ENCODE peak calls at places on chromosomes 4 and X, in nine cellular contexts. B is psoas muscle, J is lower lobe of right lung, P is HepG2, E is right lobe of liver, O is ascending aorta, W is mammary epithelial cell, T is suprapubic skin, F is tibial artery. V is an unnamed sample.

GRCh38 chr4:103634236-103634635 is 85.5 kb downstream of the TACR3 start:
- DNase-seq in O (no peak), T (no peak), P (no peak), E (no peak), B (no peak), J (no peak), W (no peak), F (no peak), V (no peak)

GRCh38 chr4:182143086-182143821 is 99.9 kb upstream of the TENM3 start:
- DNase-seq in O (no peak), W (peak; percentile 48), T (no peak), E (no peak), B (peak; percentile 12), F (no peak), J (no peak), P (no peak), V (no peak)

GRCh38 chrX:97027384-97027922 is 143.7 kb downstream of the RPA4 start:
- DNase-seq in P (peak; percentile 0), F (no peak), J (no peak), W (no peak), O (no peak), B (no peak), T (no peak), E (no peak), V (no peak)

GRCh38 chr4:80197601-80198444 is 520 bp downstream of the PRDM8 start:
- DNase-seq in B (no peak), P (no peak), J (peak; percentile 55), T (no peak), F (no peak), E (peak; percentile 56), O (no peak), W (no peak), V (no peak)

GRCh38 chr4:141429933-141430332 is 206.4 kb upstream of the IL15 start:
- DNase-seq in O (no peak), P (no peak), J (no peak), W (no peak), T (no peak), B (no peak), E (no peak), F (no peak), V (no peak)

GRCh38 chr4:175103403-175103802 is 185.2 kb downstream of the ADAM29 start:
- DNase-seq in J (no peak), B (no peak), T (no peak), E (no peak), W (no peak), F (no peak), P (no peak), O (no peak), V (no peak)

GRCh38 chr4:55609393-55609821 is 17.4 kb upstream of the PDCL2 start:
- DNase-seq in J (no peak), P (no peak), O (no peak), T (no peak), E (no peak), W (peak; percentile 97), F (no peak), B (no peak), V (no peak)

GRCh38 chr4:144611850-144612249 is 34.1 kb upstream of the HHIP start:
- DNase-seq in B (no peak), J (no peak), T (no peak), E (no peak), O (no peak), F (no peak), W (peak; percentile 22), P (peak; percentile 1), V (peak; percentile 25)

GRCh38 chr4:176499518-176499917 is 179.8 kb downstream of the SPCS3 start:
- DNase-seq in T (no peak), O (no peak), F (no peak), W (peak; percentile 28), J (no peak), P (no peak), E (no peak), B (no peak), V (no peak)

GRCh38 chr4:140707325-140707724 is 48.9 kb downstream of the TBC1D9 start:
- DNase-seq in O (no peak), B (no peak), T (no peak), F (no peak), P (no peak), E (no peak), W (no peak), J (no peak), V (no peak)

GRCh38 chr4:73028621-73029020 is 40.9 kb downstream of the COX18 start:
- DNase-seq in B (no peak), O (no peak), T (no peak), J (no peak), E (no peak), F (no peak), W (no peak), P (no peak), V (no peak)

GRCh38 chr4:151468715-151469696 is 60.0 kb downstream of the FHIP1A start:
- DNase-seq in B (no peak), W (peak; percentile 57), J (no peak), O (no peak), E (no peak), P (no peak), F (no peak), T (no peak), V (no peak)

GRCh38 chrX:122739770-122740169 is 444.3 kb upstream of the GRIA3 start:
- DNase-seq in E (no peak), W (no peak), T (no peak), O (no peak), P (peak; percentile 0), F (no peak), B (no peak), J (no peak), V (no peak)

GRCh38 chr4:3419836-3420605 is 21.7 kb upstream of the HGFAC start:
- DNase-seq in F (peak; percentile 40), W (no peak), E (peak; percentile 14), B (peak; percentile 1), J (no peak), P (no peak), O (no peak), T (peak; percentile 55), V (no peak)

GRCh38 chr4:70915048-70915815 is 13.1 kb downstream of the MOB1B start:
- DNase-seq in J (no peak), O (no peak), E (no peak), P (no peak), W (no peak), F (no peak), B (no peak), T (no peak), V (no peak)
- H3K4me3 ChIP-seq in J (peak overlapping the region; percentile 28), O (no peak overlapping the region), E (no peak overlapping the region), P (no peak overlapping the region), W (no peak overlapping the region), F (no peak overlapping the region), B (no peak overlapping the region), T (no peak overlapping the region), V (no peak overlapping the region)

GRCh38 chr4:76208005-76208765 is 5.4 kb downstream of the SCARB2 start:
- DNase-seq in T (peak; percentile 86), P (peak; percentile 85), E (peak; percentile 90), F (peak; percentile 89), J (peak; percentile 77), B (peak; percentile 80), W (peak; percentile 85), O (peak; percentile 88), V (no peak)

GRCh38 chr4:76204936-76205335 is 8.7 kb downstream of the SCARB2 start:
- DNase-seq in F (no peak), B (no peak), P (no peak), E (no peak), W (no peak), O (no peak), T (no peak), J (no peak), V (no peak)

GRCh38 chr4:76209876-76210275 is 3.7 kb downstream of the SCARB2 start:
- DNase-seq in T (no peak), P (no peak), O (no peak), F (no peak), B (no peak), E (no peak), J (no peak), W (no peak), V (no peak)

GRCh38 chr4:76203541-76203940 is 10.1 kb downstream of the SCARB2 start:
- DNase-seq in W (no peak), P (no peak), O (no peak), B (peak; percentile 42), T (no peak), J (no peak), E (no peak), F (no peak), V (no peak)

DNA sequence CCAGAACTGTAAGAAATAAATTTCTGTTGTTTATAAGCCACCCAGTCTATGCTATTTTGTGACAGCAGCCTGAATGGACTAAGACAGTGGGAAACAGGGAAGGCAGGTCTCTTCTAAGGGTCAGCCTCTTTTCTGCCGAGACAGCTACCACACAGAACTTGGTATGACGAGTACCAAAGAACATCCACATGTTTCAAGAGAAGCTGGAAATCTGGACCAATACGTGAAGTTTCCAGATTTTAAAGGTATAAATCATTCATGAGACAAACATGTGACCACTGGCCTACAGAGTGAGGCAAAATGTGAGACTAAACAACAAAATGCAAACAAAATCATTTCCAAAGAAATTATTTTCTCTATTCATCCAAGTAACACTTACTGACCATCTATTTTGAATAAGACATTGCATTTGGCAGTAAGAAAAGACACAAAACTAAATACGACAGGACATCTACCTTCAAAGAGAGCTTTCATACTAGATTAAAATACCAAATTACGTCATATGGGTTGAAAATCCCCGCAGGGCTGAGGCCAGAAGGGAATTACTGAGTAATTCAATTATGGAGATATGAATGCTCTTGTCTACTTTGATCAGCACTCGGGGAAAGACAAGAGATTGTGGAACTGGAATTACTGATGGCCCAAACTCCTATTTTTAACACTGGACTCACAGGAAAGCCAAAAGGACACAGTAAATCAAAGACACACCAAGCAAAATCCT is 7.2 kb downstream of the SCARB2 start:
- DNase-seq in B (no peak), F (no peak), T (no peak), W (no peak), O (no peak), J (no peak), E (no peak), P (no peak), V (no peak)
- H3K27ac ChIP-seq in B (peak overlapping the region; percentile 97), F (peak overlapping the region; percentile 99), T (peak overlapping the region; percentile 51), W (peak overlapping the region; percentile 11), O (peak overlapping the region; percentile 52), J (peak overlapping the region; percentile 47), E (peak overlapping the region; percentile 87), P (no peak overlapping the region), V (no peak overlapping the region)

DNA sequence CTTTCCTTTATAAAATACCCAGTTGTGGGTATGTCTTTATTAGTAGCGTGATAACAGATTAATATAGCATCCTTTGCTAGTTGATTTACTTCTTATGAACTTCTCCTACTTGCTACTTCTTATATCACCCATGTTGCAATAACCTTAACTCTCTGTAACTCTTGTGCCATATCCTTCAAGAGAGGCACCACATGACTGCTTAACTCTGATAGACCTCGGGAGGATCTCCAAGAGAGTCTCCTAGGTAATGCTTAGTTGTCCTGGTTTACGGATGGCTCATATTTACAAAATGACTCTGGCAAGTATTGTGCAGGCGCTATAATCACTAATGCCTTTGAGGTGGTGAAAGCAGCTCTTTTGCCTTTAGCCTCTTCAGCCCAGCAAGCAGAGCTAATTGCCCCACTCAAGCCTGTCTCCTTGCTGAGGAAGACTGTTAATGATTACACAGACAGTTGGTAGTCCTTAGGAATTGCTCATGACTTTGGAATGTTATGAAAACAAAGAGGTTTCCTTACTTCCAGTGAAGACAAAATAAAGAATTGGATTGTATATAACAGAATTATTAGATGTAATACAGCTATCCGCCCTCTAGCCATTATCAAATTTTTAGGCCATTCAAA is 1305.8 kb downstream of the PCDH7 start:
- DNase-seq in T (no peak), E (no peak), O (no peak), B (no peak), F (no peak), W (peak; percentile 56), J (no peak), P (no peak), V (no peak)
- H3K4me3 ChIP-seq in T (no peak overlapping the region), E (no peak overlapping the region), O (no peak overlapping the region), B (no peak overlapping the region), F (no peak overlapping the region), W (no peak overlapping the region), J (no peak overlapping the region), P (no peak overlapping the region), V (no peak overlapping the region)

GRCh38 chr4:142773505-142773904 is 72.6 kb downstream of the INPP4B start:
- DNase-seq in F (no peak), E (no peak), T (no peak), W (no peak), B (no peak), O (no peak), J (no peak), P (no peak), V (no peak)
- H3K27ac ChIP-seq in F (no peak overlapping the region), E (no peak overlapping the region), T (no peak overlapping the region), W (no peak overlapping the region), B (no peak overlapping the region), O (no peak overlapping the region), J (no peak overlapping the region), P (no peak overlapping the region), V (no peak overlapping the region)

V was measured in iPS DF 6.9.